ENCODE peak calls at places on chromosomes 4 and X, in four cellular contexts. J is upper lobe of left lung, O is stomach, X is GM23338. L is an unnamed sample.

GRCh38 chrX:136028383-136028984 is 43.2 kb downstream of the SLC9A6 start:
- DNase-seq in J (no peak), O (no peak), X (peak), L (peak)

GRCh38 chr4:141636771-141637460 is 533 bp downstream of the IL15 start:
- DNase-seq in J (peak), O (peak), X (peak), L (peak)

GRCh38 chr4:183130328-183131155 is 31.5 kb downstream of the WWC2 start:
- DNase-seq in J (no peak), O (peak), X (no peak), L (no peak)

GRCh38 chrX:103464071-103464773 is 55.1 kb downstream of the RAB40A start:
- DNase-seq in J (no peak), O (no peak), X (peak), L (peak)

GRCh38 chr4:38092701-38093100 is 132.5 kb downstream of the PTTG2 start:
- DNase-seq in J (no peak), O (no peak), X (no peak), L (no peak)

GRCh38 chrX:12370444-12371089 is 232.3 kb downstream of the FRMPD4 start:
- DNase-seq in J (no peak), O (no peak), X (no peak), L (no peak)

GRCh38 chrX:29691044-29691443 is 524.3 kb upstream of the MAGEB2 start:
- DNase-seq in J (no peak), O (no peak), X (no peak), L (no peak)

GRCh38 chrX:151727346-151727745 is 7.2 kb upstream of the CNGA2 start:
- DNase-seq in J (no peak), O (no peak), X (no peak), L (no peak)

GRCh38 chrX:23554304-23554703 is 113.0 kb upstream of the PRDX4 start:
- DNase-seq in J (no peak), O (no peak), X (peak), L (peak)

GRCh38 chr4:140090215-140090731 is 63.7 kb downstream of the MAML3 start:
- DNase-seq in J (no peak), O (no peak), X (no peak), L (no peak)

GRCh38 chrX:101958139-101958538 is 26.3 kb upstream of the ZMAT1 start:
- DNase-seq in J (no peak), O (no peak), X (no peak), L (no peak)

GRCh38 chrX:758917-759316 is 128.3 kb downstream of the SHOX start:
- DNase-seq in J (no peak), O (no peak), X (no peak), L (no peak)

GRCh38 chr4:186500721-186501304 is 54.6 kb downstream of the MTNR1A start:
- DNase-seq in J (peak), O (no peak), X (peak), L (no peak)

GRCh38 chrX:115362334-115363095 is 73.0 kb downstream of the LUZP4 start:
- DNase-seq in J (no peak), O (no peak), X (peak), L (no peak)

GRCh38 chr4:177441061-177441802 is 1.0 kb downstream of the AGA start:
- DNase-seq in J (no peak), O (no peak), X (peak), L (no peak)

GRCh38 chrX:109839694-109840358 is 106.8 kb upstream of the ACSL4 start:
- DNase-seq in J (no peak), O (no peak), X (peak), L (peak)

GRCh38 chrX:100994352-100995281 is 25.1 kb downstream of the ARL13A start:
- DNase-seq in J (no peak), O (no peak), X (no peak), L (peak)

GRCh38 chrX:11059923-11060322 is 51.2 kb upstream of the HCCS start:
- DNase-seq in J (no peak), O (no peak), X (no peak), L (no peak)

GRCh38 chr4:87570290-87570689 is 38.0 kb upstream of the DSPP start:
- DNase-seq in J (no peak), O (no peak), X (no peak), L (no peak)

GRCh38 chr4:87353592-87353991 is 30.9 kb upstream of the HSD17B13 start:
- DNase-seq in J (no peak), O (no peak), X (peak), L (peak)

GRCh38 chrX:8027876-8028275 is 100.7 kb upstream of the PNPLA4 start:
- DNase-seq in J (no peak), O (no peak), X (peak), L (no peak)

GRCh38 chr4:8303485-8304281 is 34.1 kb downstream of the HTRA3 start:
- DNase-seq in J (no peak), O (no peak), X (no peak), L (peak)

GRCh38 chr4:84482564-84483563 is 16.2 kb downstream of the NKX6-1 start:
- DNase-seq in J (peak), O (no peak), X (peak), L (no peak)

GRCh38 chr4:122873752-122874151 is 47.1 kb downstream of the FGF2 start:
- DNase-seq in J (no peak), O (no peak), X (no peak), L (no peak)

GRCh38 chr4:168710353-168710946 is 213.6 kb downstream of the PALLD start:
- DNase-seq in J (no peak), O (peak), X (peak), L (peak)

GRCh38 chrX:144253356-144253755 is 369.5 kb downstream of the UBE2NL start:
- DNase-seq in J (no peak), O (no peak), X (no peak), L (no peak)

GRCh38 chr4:151371045-151371605 is 37.9 kb upstream of the FHIP1A start:
- DNase-seq in J (no peak), O (no peak), X (no peak), L (no peak)

GRCh38 chr4:113588895-113589668 is 172.5 kb downstream of the CAMK2D start:
- DNase-seq in J (no peak), O (no peak), X (no peak), L (no peak)

GRCh38 chr4:137238456-137238855 is 293.8 kb downstream of the PCDH18 start:
- DNase-seq in J (no peak), O (no peak), X (no peak), L (no peak)

GRCh38 chr4:59339631-59340030 is 1860.5 kb upstream of the ADGRL3 start:
- DNase-seq in J (no peak), O (no peak), X (peak), L (no peak)

GRCh38 chr4:2290488-2290887 is 28.6 kb upstream of the MXD4 start:
- DNase-seq in J (peak), O (no peak), X (no peak), L (no peak)
- H3K27ac ChIP-seq in J (no peak), O (peak), X (no peak), L (no peak)

GRCh38 chr4:39978378-39978775 is 666 bp upstream of the PDS5A start:
- DNase-seq in J (no peak), O (no peak), X (no peak), L (no peak)

GRCh38 chr4:39976141-39976944 is 1.4 kb downstream of the PDS5A start:
- DNase-seq in J (no peak), O (peak), X (peak), L (peak)

GRCh38 chr4:39977489-39978377 is at the start of gene PDS5A:
- DNase-seq in J (peak), O (peak), X (peak), L (peak)

GRCh38 chr4:39976945-39977488 is 694 bp downstream of the PDS5A start:
- DNase-seq in J (peak), O (peak), X (peak), L (no peak)

GRCh38 chr4:39978904-39979303 is 1.2 kb upstream of the PDS5A start:
- DNase-seq in J (no peak), O (no peak), X (no peak), L (no peak)
- H3K4me3 ChIP-seq in J (no peak), O (no peak), X (no peak), L (no peak)

DNA sequence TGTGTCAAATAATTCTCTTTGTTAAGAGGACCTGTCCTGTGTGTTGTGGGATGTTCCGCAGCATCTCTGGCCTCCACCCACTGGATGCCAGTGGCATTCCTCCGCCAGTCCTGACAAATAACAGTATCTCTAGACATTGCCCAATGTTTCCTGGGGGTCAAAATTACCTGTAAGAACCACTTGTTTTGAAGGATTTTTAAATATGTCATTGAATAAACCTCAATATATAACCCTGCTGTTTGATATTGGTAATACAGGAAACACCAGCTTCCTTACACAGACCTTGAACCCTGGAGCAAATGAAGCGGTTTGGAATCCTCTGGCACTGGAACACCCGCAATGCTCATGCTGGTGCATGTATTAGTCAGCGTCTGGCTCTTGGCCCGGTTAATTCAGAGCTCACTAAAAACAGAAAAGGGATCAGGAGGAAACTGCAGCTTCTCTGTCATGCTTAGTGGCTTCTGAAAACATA is 101.3 kb downstream of the TBL1X start:
- DNase-seq in J (no peak), O (peak), X (no peak), L (peak)
- TF ChIP-seq POLR2AphosphoS5 in J (no peak), O (no peak), X (no peak), L (no peak)

GRCh38 chrX:48737940-48738339 is 23.6 kb upstream of the GLOD5 start:
- DNase-seq in J (no peak), O (no peak), X (no peak), L (no peak)

GRCh38 chrX:48736303-48736702 is 25.2 kb upstream of the GLOD5 start:
- DNase-seq in J (no peak), O (no peak), X (no peak), L (no peak)

GRCh38 chrX:48741834-48742233 is 19.7 kb upstream of the GLOD5 start:
- DNase-seq in J (no peak), O (no peak), X (no peak), L (no peak)

GRCh38 chrX:48736878-48737212 is 24.7 kb upstream of the GLOD5 start:
- DNase-seq in J (no peak), O (no peak), X (no peak), L (no peak)

GRCh38 chrX:48737213-48737938 is 24.2 kb upstream of the GLOD5 start:
- DNase-seq in J (peak), O (peak), X (peak), L (peak)
- H3K27ac ChIP-seq in J (peak), O (peak), X (peak), L (peak)

GRCh38 chr4:83013931-83014330 is 3.3 kb upstream of the LIN54 start:
- DNase-seq in J (no peak), O (no peak), X (no peak), L (no peak)
- H3K4me3 ChIP-seq in J (no peak), O (peak), X (peak), L (no peak)

DNA sequence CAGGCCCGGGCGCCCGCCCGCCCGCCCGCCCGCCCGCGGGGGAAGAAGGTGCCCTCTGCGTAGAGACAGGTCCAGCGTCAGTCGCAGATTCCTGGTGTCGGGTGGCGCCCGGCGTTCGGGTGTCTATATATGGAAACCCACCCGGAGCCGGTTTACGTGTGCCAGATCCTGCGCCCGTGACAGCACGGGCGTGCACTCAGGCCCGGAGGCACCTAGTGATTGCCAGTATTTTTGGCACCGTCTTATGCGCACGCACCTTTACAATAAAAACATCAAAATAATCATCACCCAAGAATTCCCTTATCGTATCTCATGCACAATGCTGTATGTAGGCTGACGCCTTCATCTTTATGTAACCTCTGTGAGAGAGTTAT is 517 bp downstream of the SLC25A4 start:
- DNase-seq in J (no peak), O (peak), X (no peak), L (no peak)
- TF ChIP-seq POLR2AphosphoS5 in J (no peak), O (no peak), X (no peak), L (no peak)

DNA sequence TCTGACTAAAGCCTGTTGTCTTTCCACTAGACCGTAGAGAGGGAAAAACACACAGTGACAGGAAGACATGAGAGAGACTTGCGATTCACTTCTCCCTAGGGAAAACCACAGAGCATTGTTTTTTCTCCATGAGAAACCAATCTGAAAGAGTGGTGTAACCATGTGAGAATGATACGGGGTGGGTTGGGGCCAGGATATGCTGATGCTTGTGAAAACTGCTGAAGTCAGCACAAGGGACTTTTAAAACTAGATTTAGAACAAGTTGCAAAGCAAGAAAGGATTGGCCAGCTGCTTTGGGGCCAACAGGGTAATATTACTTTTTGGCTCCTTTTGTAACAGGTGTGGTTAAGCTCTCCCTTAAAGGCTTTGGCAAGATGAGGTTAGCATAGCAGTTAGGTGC is 66.1 kb downstream of the NHSL2 start:
- DNase-seq in J (no peak), O (no peak), X (no peak), L (no peak)
- H3K27ac ChIP-seq in J (no peak), O (no peak), X (no peak), L (no peak)

DNA sequence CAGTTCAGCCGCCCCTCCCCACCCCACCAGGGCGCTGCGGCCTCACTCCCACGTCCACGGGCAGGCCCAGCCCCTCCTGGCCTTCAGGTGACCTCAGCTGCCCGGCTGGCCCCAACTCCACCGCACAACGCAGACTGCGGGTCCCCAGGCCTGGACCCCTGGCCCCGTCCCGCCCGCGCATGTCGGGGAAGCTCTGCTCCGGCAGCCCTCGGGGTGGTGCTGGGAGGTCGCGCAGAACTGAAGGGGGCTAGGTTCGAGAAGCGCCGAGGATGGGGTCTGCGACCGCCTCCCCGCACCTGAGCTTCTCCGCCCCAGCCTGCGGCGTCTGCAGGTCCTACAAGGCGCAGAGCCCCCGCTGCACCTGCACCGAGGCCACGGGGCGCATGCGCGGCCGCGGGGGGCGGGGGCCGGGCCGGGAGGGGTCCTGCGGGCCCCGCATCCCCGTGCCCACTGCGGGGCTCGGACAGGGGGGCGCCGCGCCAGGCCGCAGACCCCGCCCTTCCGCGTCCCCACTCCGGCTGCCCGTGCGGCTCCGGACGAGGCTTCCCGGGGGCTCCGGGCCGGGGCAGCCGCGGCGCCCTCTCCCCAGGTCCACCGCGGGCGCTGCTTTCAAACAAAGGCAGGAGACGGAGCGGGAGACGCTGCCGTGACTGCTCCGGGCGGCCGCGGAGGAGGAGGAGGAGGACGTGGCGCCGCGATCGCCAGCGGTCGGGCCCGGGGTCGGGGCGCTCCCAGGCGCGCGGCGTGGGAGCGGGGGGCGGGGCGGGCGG is 678 bp upstream of the NAT8L start:
- DNase-seq in J (peak), O (no peak), X (peak), L (no peak)
- H3K4me3 ChIP-seq in J (no peak), O (peak), X (peak), L (peak)

GRCh38 chrX:3548743-3549441 is 164.6 kb downstream of the PRKX start:
- DNase-seq in J (no peak), O (no peak), X (peak), L (peak)
- TF ChIP-seq POLR2AphosphoS5 in J (no peak), O (no peak), X (no peak), L (no peak)